ENCODE peak calls at places on chromosomes 1 and 21, in four cellular contexts. S is naive thymus-derived CD4-positive, alpha-beta T cell; E is neural progenitor cell; B is effector memory CD4-positive, alpha-beta T cell. G is an unnamed sample.

GRCh38 chr1:37519613-37520012 is 5.0 kb upstream of the MEAF6 start:
- DNase-seq in S (peak; percentile 11), E (no peak), B (no peak), G (no peak)

GRCh38 chr1:27348861-27349783 is 7.3 kb downstream of the SYTL1 start:
- DNase-seq in B (no peak), E (peak; percentile 84), S (peak; percentile 26), G (no peak)

GRCh38 chr1:204335085-204335484 is 24.6 kb downstream of the PLEKHA6 start:
- DNase-seq in B (no peak), E (no peak), S (no peak), G (no peak)

GRCh38 chr1:45610589-45611226 is 13.1 kb downstream of the CCDC17 start:
- DNase-seq in B (no peak), S (no peak), E (no peak), G (no peak)

GRCh38 chr1:159900086-159900680 is at the start of gene CFAP45:
- DNase-seq in B (no peak), E (peak; percentile 98), S (no peak), G (no peak)

GRCh38 chr1:113749402-113749801 is 9.9 kb downstream of the PHTF1 start:
- DNase-seq in S (no peak), B (no peak), E (no peak), G (no peak)

GRCh38 chr1:116755036-116755435 is 806 bp downstream of the CD2 start:
- DNase-seq in E (no peak), B (no peak), S (no peak), G (no peak)

GRCh38 chr21:35256468-35256988 is 207.4 kb upstream of the RUNX1 start:
- DNase-seq in S (no peak), E (peak; percentile 24), B (no peak), G (no peak)

GRCh38 chr1:210250998-210251679 is 18.5 kb downstream of the SERTAD4 start:
- DNase-seq in B (no peak), S (no peak), E (peak; percentile 86), G (no peak)

GRCh38 chr1:60716472-60716871 is 365.9 kb upstream of the NFIA start:
- DNase-seq in B (no peak), E (no peak), S (no peak), G (no peak)

GRCh38 chr1:55215194-55216021 is at the start of gene USP24:
- DNase-seq in B (peak; percentile 73), E (peak; percentile 94), S (peak; percentile 87), G (peak; percentile 10)

GRCh38 chr1:33473900-33474299 is 1.5 kb downstream of the ZSCAN20 start:
- DNase-seq in B (no peak), E (no peak), S (no peak), G (no peak)

GRCh38 chr1:203289281-203289981 is 15.9 kb upstream of the BTG2 start:
- DNase-seq in S (peak; percentile 91), B (peak; percentile 88), E (no peak), G (peak; percentile 53)

GRCh38 chr1:119159963-119160362 is 19.5 kb upstream of the WARS2 start:
- DNase-seq in B (no peak), S (no peak), E (no peak), G (no peak)

GRCh38 chr1:224175615-224176014 is 7.4 kb upstream of the DEGS1 start:
- DNase-seq in E (peak; percentile 73), S (no peak), B (no peak), G (no peak)

GRCh38 chr1:17486242-17486641 is 46.8 kb upstream of the RCC2 start:
- DNase-seq in E (no peak), B (no peak), S (no peak), G (no peak)

GRCh38 chr1:175649416-175649815 is 94.0 kb downstream of the TNR start:
- DNase-seq in B (no peak), S (no peak), E (no peak), G (no peak)

GRCh38 chr1:110556471-110556807 is 37.5 kb upstream of the KCNA10 start:
- DNase-seq in B (no peak), S (no peak), E (no peak), G (no peak)

GRCh38 chr1:78003882-78004718 is 639 bp upstream of the DNAJB4 start:
- DNase-seq in E (peak; percentile 77), B (peak; percentile 19), S (peak; percentile 50), G (no peak)

GRCh38 chr21:34552324-34553198 is 40.6 kb upstream of the KCNE1 start:
- DNase-seq in B (no peak), E (no peak), S (no peak), G (no peak)

GRCh38 chr1:21781971-21782867 is 730 bp downstream of the USP48 start:
- DNase-seq in E (peak; percentile 76), B (peak; percentile 25), S (no peak), G (no peak)

GRCh38 chr1:179353546-179353945 is 12.2 kb upstream of the AXDND1 start:
- DNase-seq in S (no peak), E (no peak), B (no peak), G (no peak)

GRCh38 chr1:66402194-66402593 is 131.8 kb upstream of the SGIP1 start:
- DNase-seq in E (no peak), S (no peak), B (no peak), G (no peak)
- H3K4me1 ChIP-seq in E (no peaks in the 10 kb centered on the region), S (no peaks in the 10 kb centered on the region), B (no peaks in the 10 kb centered on the region), G (peaks cover 23% of the 10 kb centered on the region)

GRCh38 chr21:45318556-45319341 is 31.1 kb upstream of the POFUT2 start:
- DNase-seq in E (no peak), S (no peak), B (no peak), G (no peak)

GRCh38 chr21:45317401-45318145 is 29.9 kb upstream of the POFUT2 start:
- DNase-seq in B (no peak), S (no peak), E (no peak), G (no peak)

GRCh38 chr21:45319461-45320211 is 31.9 kb upstream of the POFUT2 start:
- DNase-seq in S (no peak), E (no peak), B (no peak), G (no peak)

GRCh38 chr21:45316871-45317400 is 29.2 kb upstream of the POFUT2 start:
- DNase-seq in E (no peak), S (no peak), B (no peak), G (no peak)

DNA sequence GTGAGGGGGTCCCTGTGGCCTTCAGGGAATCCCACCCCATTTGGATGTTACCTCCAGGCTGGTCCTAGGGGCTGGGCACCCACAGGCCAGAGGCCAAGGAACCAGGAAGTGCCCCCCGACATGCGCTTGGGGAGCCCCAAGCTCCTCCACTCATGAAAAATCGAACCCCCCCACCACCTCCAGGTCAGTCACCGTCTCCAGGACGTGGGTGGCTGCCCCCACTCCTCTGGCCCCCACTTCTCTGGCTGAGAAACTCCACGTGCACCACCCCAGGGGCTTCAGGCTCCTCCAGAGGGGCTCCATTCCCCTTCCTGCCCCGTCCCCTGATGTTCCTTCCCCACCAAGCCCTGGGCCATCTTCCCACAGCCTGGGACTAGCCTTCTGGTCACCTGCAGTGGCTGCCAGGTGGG is 30.5 kb upstream of the POFUT2 start:
- DNase-seq in S (no peak), B (no peak), E (no peak), G (no peak)
- H3K36me3 ChIP-seq in S (no peaks in the 10 kb centered on the region), B (no peaks in the 10 kb centered on the region), E (no peaks in the 10 kb centered on the region), G (no peaks in the 10 kb centered on the region)

GRCh38 chr1:181106479-181106878 is 18.0 kb downstream of the IER5 start:
- DNase-seq in B (no peak), E (no peak), S (no peak), G (no peak)
- H3K27me3 ChIP-seq in B (no peaks in the 10 kb centered on the region), E (peaks cover 43% of the 10 kb centered on the region), S (no peaks in the 10 kb centered on the region), G (no peaks in the 10 kb centered on the region)

GRCh38 chr1:94863297-94863911 is 43.2 kb downstream of the SLC44A3 start:
- DNase-seq in E (no peak), S (no peak), B (no peak), G (no peak)
- H3K4me1 ChIP-seq in E (peaks cover 45% of the 10 kb centered on the region), S (no peaks in the 10 kb centered on the region), B (no peaks in the 10 kb centered on the region), G (peaks cover 33% of the 10 kb centered on the region)

GRCh38 chr1:151056149-151056548 is 3.3 kb downstream of the CDC42SE1 start:
- DNase-seq in E (no peak), S (peak; percentile 71), B (no peak), G (no peak)

GRCh38 chr1:151055581-151055980 is 3.8 kb downstream of the CDC42SE1 start:
- DNase-seq in S (no peak), E (no peak), B (no peak), G (no peak)

GRCh38 chr1:151056574-151056973 is 2.8 kb downstream of the CDC42SE1 start:
- DNase-seq in S (no peak), B (no peak), E (no peak), G (no peak)

GRCh38 chr1:151051356-151052009 is 3.9 kb downstream of the C1orf56 start:
- DNase-seq in E (no peak), B (no peak), S (no peak), G (no peak)

DNA sequence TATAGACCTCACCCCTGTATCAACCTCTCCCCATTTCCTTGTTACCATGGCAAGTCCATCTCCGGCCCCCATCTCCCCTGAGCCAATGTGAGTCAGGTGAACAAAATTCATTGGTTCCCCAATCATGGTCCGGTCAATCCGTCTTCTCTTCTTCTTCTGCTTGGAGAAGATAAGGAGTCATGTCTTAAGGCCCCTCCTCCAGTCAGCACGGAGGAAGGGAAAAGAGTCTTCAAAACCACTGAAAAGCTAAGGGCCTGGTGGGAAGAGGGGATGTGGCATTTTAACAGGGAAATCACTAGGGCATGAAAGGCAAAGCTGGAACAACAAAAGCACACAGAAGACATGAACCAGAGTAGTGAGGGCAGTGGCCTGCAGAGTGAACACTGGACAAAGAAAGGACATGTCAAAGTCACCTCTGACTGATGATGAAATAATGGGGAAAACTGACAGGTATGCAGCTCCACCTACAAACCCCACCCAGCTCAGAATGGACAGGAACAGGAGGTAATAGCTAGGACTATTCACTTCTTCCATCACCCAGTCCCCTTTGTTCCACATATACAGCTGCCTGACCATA is 4.4 kb downstream of the CDC42SE1 start:
- DNase-seq in E (no peak), B (no peak), S (no peak), G (no peak)
- H3K36me3 ChIP-seq in E (no peaks in the 10 kb centered on the region), B (peaks cover 45% of the 10 kb centered on the region), S (peaks cover 65% of the 10 kb centered on the region), G (peaks cover 42% of the 10 kb centered on the region)

GRCh38 chr1:6179564-6180175 is 451 bp downstream of the CHD5 start:
- DNase-seq in E (peak; percentile 37), S (no peak), B (no peak), G (no peak)
- H3K27me3 ChIP-seq in E (peaks cover 82% of the 10 kb centered on the region), S (peaks cover 13% of the 10 kb centered on the region), B (peaks cover 33% of the 10 kb centered on the region), G (peaks cover 74% of the 10 kb centered on the region)

G was measured in esophagus squamous epithelium.